ENCODE peak calls at places on chromosomes 1 and 21, in five cellular contexts. One of them, this sample, is unnamed.
A peak's percentile ranks its signal among the peaks of the same experiment; 100 is the strongest.

GRCh38 chr1:6251233-6251632 is 7.3 kb downstream of the HES3 start:
- DNase-seq in HL-60: no peak
- DNase-seq in A549: no peak
- DNase-seq in body of pancreas: no peak
- DNase-seq in activated T-helper 9 cell treated with anti-CD3 and anti-CD28 coated beads, Interleukin-2, amount 50 U/mL, for 16 hours: no peak
- DNase-seq in this sample: no peak

GRCh38 chr1:53148123-53148522 is 5.7 kb upstream of the SLC1A7 start:
- DNase-seq in HL-60: no peak
- DNase-seq in A549: no peak
- DNase-seq in body of pancreas: no peak
- DNase-seq in activated T-helper 9 cell treated with anti-CD3 and anti-CD28 coated beads, Interleukin-2, amount 50 U/mL, for 16 hours: no peak
- DNase-seq in this sample: no peak

GRCh38 chr1:165773324-165773965 is 4.8 kb upstream of the TMCO1 start:
- DNase-seq in HL-60: no peak
- DNase-seq in A549: peak; percentile 58
- DNase-seq in body of pancreas: no peak
- DNase-seq in activated T-helper 9 cell treated with anti-CD3 and anti-CD28 coated beads, Interleukin-2, amount 50 U/mL, for 16 hours: no peak
- DNase-seq in this sample: peak; percentile 12

GRCh38 chr1:86924324-86924960 is 10.0 kb downstream of the HS2ST1 start:
- DNase-seq in HL-60: no peak
- DNase-seq in A549: no peak
- DNase-seq in body of pancreas: no peak
- DNase-seq in activated T-helper 9 cell treated with anti-CD3 and anti-CD28 coated beads, Interleukin-2, amount 50 U/mL, for 16 hours: no peak
- DNase-seq in this sample: no peak

GRCh38 chr1:40944326-40944725 is 35.2 kb upstream of the CTPS1 start:
- DNase-seq in HL-60: no peak
- DNase-seq in A549: peak; percentile 80
- DNase-seq in body of pancreas: peak; percentile 34
- DNase-seq in activated T-helper 9 cell treated with anti-CD3 and anti-CD28 coated beads, Interleukin-2, amount 50 U/mL, for 16 hours: no peak
- DNase-seq in this sample: no peak

GRCh38 chr1:201643835-201644104 is 104.8 kb downstream of the NAV1 start:
- DNase-seq in HL-60: no peak
- DNase-seq in A549: no peak
- DNase-seq in body of pancreas: no peak
- DNase-seq in activated T-helper 9 cell treated with anti-CD3 and anti-CD28 coated beads, Interleukin-2, amount 50 U/mL, for 16 hours: no peak
- DNase-seq in this sample: no peak

GRCh38 chr1:28102169-28102568 is 13.8 kb upstream of the EYA3 start:
- DNase-seq in HL-60: no peak
- DNase-seq in A549: no peak
- DNase-seq in body of pancreas: no peak
- DNase-seq in activated T-helper 9 cell treated with anti-CD3 and anti-CD28 coated beads, Interleukin-2, amount 50 U/mL, for 16 hours: no peak
- DNase-seq in this sample: no peak

GRCh38 chr1:53899206-53899628 is 5.2 kb downstream of the DIO1 start:
- DNase-seq in HL-60: no peak
- DNase-seq in A549: no peak
- DNase-seq in body of pancreas: peak; percentile 68
- DNase-seq in activated T-helper 9 cell treated with anti-CD3 and anti-CD28 coated beads, Interleukin-2, amount 50 U/mL, for 16 hours: no peak
- DNase-seq in this sample: no peak

GRCh38 chr1:7010534-7011200 is 225.4 kb downstream of the CAMTA1 start:
- DNase-seq in HL-60: no peak
- DNase-seq in A549: no peak
- DNase-seq in body of pancreas: peak; percentile 90
- DNase-seq in activated T-helper 9 cell treated with anti-CD3 and anti-CD28 coated beads, Interleukin-2, amount 50 U/mL, for 16 hours: no peak
- DNase-seq in this sample: no peak

GRCh38 chr1:200359610-200360163 is 50.1 kb downstream of the ZNF281 start:
- DNase-seq in HL-60: peak; percentile 67
- DNase-seq in A549: peak; percentile 53
- DNase-seq in body of pancreas: no peak
- DNase-seq in activated T-helper 9 cell treated with anti-CD3 and anti-CD28 coated beads, Interleukin-2, amount 50 U/mL, for 16 hours: no peak
- DNase-seq in this sample: no peak

GRCh38 chr21:35663856-35664606 is 396.3 kb downstream of the SETD4 start:
- DNase-seq in HL-60: no peak
- DNase-seq in A549: no peak
- DNase-seq in body of pancreas: no peak
- DNase-seq in activated T-helper 9 cell treated with anti-CD3 and anti-CD28 coated beads, Interleukin-2, amount 50 U/mL, for 16 hours: no peak
- DNase-seq in this sample: no peak